ENCODE peak calls at places on chromosome 1, in six cellular contexts. U is IMR-90, N is mesenchymal stem cell, W is H1, B is trophoblast cell, T is H9. S is an unnamed sample.
A peak's percentile ranks its signal among the peaks of the same experiment; 100 is the strongest.

GRCh38 chr1:193654951-193655705 is 468.7 kb upstream of the B3GALT2 start:
- DNase-seq in U (peak; percentile 32), N (no peak), W (no peak), B (no peak), T (no peak), S (no peak)

GRCh38 chr1:57467825-57468224 is 44.0 kb upstream of the DAB1 start:
- DNase-seq in U (no peak), N (no peak), W (no peak), B (no peak), T (no peak), S (no peak)

GRCh38 chr1:86429830-86430229 is 5.9 kb downstream of the CLCA2 start:
- DNase-seq in U (peak; percentile 93), N (peak; percentile 96), W (no peak), B (peak; percentile 83), T (no peak), S (no peak)

GRCh38 chr1:156069490-156070455 is 8.8 kb downstream of the RAB25 start:
- DNase-seq in U (no peak), N (no peak), W (no peak), B (no peak), T (no peak), S (no peak)

GRCh38 chr1:113452921-113453770 is 62.8 kb downstream of the MAGI3 start:
- DNase-seq in U (peak; percentile 66), N (peak; percentile 46), W (no peak), B (peak; percentile 7), T (no peak), S (no peak)

GRCh38 chr1:151511636-151512215 is 539 bp downstream of the CGN start:
- DNase-seq in U (no peak), N (peak; percentile 51), W (no peak), B (peak; percentile 91), T (peak; percentile 73), S (no peak)

GRCh38 chr1:25031601-25031965 is 101.5 kb upstream of the RUNX3 start:
- DNase-seq in U (no peak), N (no peak), W (no peak), B (no peak), T (no peak), S (no peak)

GRCh38 chr1:16351449-16351993 is 759 bp downstream of the FBXO42 start:
- DNase-seq in U (peak; percentile 34), N (peak; percentile 61), W (no peak), B (no peak), T (no peak), S (no peak)

GRCh38 chr1:115782571-115783281 is 14.2 kb upstream of the CASQ2 start:
- DNase-seq in U (peak; percentile 45), N (peak; percentile 89), W (no peak), B (peak; percentile 69), T (no peak), S (no peak)

GRCh38 chr1:49163041-49163440 is 386.4 kb upstream of the BEND5 start:
- DNase-seq in U (no peak), N (no peak), W (no peak), B (no peak), T (no peak), S (no peak)

GRCh38 chr1:171292799-171293198 is 21.2 kb upstream of the FMO4 start:
- DNase-seq in U (peak; percentile 2), N (no peak), W (no peak), B (no peak), T (no peak), S (no peak)

GRCh38 chr1:31182352-31182751 is 57.3 kb downstream of the NKAIN1 start:
- DNase-seq in U (peak; percentile 97), N (peak; percentile 97), W (no peak), B (peak; percentile 73), T (peak; percentile 87), S (peak; percentile 68)

GRCh38 chr1:175749075-175749474 is 5.7 kb upstream of the TNR start:
- DNase-seq in U (no peak), N (peak; percentile 64), W (no peak), B (no peak), T (no peak), S (no peak)

GRCh38 chr1:9912264-9912936 is 2.3 kb upstream of the CTNNBIP1 start:
- DNase-seq in U (no peak), N (no peak), W (no peak), B (no peak), T (no peak), S (no peak)

DNA sequence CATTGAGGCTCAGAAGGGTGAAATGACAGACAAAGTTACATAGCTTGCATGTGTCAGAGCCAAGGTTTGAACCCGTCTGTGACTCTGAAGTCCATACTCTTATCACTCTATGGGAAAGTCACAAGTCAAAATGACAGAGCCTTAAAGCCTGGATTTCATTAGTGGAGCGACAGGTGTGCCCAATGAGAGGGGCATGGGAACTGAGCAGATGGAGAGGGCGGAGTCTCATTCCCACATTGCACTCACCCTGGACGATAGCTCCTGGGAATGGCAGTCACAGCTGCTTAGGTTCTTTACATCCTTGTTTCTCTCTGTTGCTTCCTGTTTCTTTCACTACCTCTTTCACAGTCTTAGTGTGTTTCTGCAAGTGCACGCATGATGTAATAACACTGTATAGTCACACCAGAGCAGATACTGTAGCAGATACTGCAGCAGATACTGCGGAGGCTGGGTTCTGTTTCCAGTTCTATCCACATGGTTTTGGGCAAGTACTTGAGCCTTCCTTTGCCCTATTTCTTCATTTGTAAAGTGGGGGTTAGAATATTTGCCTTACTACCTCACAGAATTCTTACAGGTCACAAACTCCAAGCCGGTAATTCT is 127.2 kb downstream of the ZSCAN20 start:
- DNase-seq in U (no peak), N (no peak), W (no peak), B (no peak), T (no peak), S (no peak)
- H4K91ac ChIP-seq in U (no peak overlapping the region), N (no peak overlapping the region), W (no peak overlapping the region), B (no peak overlapping the region), T (no peak overlapping the region), S (no peak overlapping the region)

GRCh38 chr1:243390315-243390875 is 134.6 kb downstream of the SDCCAG8 start:
- DNase-seq in U (no peak), N (no peak), W (no peak), B (no peak), T (no peak), S (no peak)

GRCh38 chr1:243391355-243391754 is 135.5 kb downstream of the SDCCAG8 start:
- DNase-seq in U (no peak), N (no peak), W (no peak), B (no peak), T (no peak), S (no peak)

GRCh38 chr1:243393093-243393492 is 137.3 kb downstream of the SDCCAG8 start:
- DNase-seq in U (no peak), N (no peak), W (no peak), B (no peak), T (no peak), S (no peak)

DNA sequence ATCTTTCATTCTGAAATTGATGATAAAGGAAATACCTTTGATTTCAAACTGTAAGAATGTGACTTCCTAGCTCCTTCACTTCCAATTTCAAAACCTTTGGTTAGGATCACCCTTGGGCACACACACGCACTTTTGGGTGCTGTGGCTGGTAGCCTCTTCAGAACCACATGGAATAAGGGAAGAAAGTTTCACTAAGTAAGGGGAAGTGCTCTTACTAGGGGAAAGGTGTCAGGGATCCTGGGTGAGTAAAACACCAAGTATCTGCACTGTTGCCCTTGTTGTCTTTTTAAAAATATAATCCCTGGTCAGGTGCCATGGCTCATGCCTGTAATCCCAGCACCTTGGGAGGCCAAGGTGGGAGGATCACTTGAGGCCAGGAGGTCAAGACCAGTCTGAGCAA is 132.4 kb downstream of the SDCCAG8 start:
- DNase-seq in U (no peak), N (no peak), W (no peak), B (no peak), T (no peak), S (no peak)
- H4K91ac ChIP-seq in U (no peak overlapping the region), N (no peak overlapping the region), W (no peak overlapping the region), B (no peak overlapping the region), T (no peak overlapping the region), S (no peak overlapping the region)

GRCh38 chr1:223411309-223411708 is 18.1 kb downstream of the CCDC185 start:
- DNase-seq in U (peak; percentile 88), N (peak; percentile 73), W (no peak), B (no peak), T (no peak), S (no peak)
- H4K91ac ChIP-seq in U (peak overlapping the region; percentile 50), N (no peak overlapping the region), W (no peak overlapping the region), B (no peak overlapping the region), T (no peak overlapping the region), S (no peak overlapping the region)

GRCh38 chr1:43619314-43619790 is 30.6 kb upstream of the KDM4A start:
- DNase-seq in U (no peak), N (no peak), W (no peak), B (no peak), T (no peak), S (no peak)
- H4K91ac ChIP-seq in U (no peak overlapping the region), N (no peak overlapping the region), W (no peak overlapping the region), B (no peak overlapping the region), T (no peak overlapping the region), S (no peak overlapping the region)

GRCh38 chr1:45221716-45222115 is 15.3 kb upstream of the ZSWIM5 start:
- DNase-seq in U (no peak), N (no peak), W (no peak), B (no peak), T (no peak), S (no peak)
- H4K91ac ChIP-seq in U (no peak overlapping the region), N (no peak overlapping the region), W (no peak overlapping the region), B (no peak overlapping the region), T (no peak overlapping the region), S (no peak overlapping the region)

GRCh38 chr1:21335750-21336168 is 45.5 kb upstream of the ECE1 start:
- DNase-seq in U (no peak), N (no peak), W (no peak), B (no peak), T (no peak), S (no peak)

GRCh38 chr1:21335088-21335678 is 44.9 kb upstream of the ECE1 start:
- DNase-seq in U (no peak), N (no peak), W (no peak), B (no peak), T (no peak), S (no peak)

GRCh38 chr1:21333824-21334213 is 43.6 kb upstream of the ECE1 start:
- DNase-seq in U (no peak), N (no peak), W (no peak), B (no peak), T (no peak), S (no peak)

GRCh38 chr1:21332691-21333449 is 42.6 kb upstream of the ECE1 start:
- DNase-seq in U (no peak), N (no peak), W (no peak), B (no peak), T (no peak), S (no peak)

DNA sequence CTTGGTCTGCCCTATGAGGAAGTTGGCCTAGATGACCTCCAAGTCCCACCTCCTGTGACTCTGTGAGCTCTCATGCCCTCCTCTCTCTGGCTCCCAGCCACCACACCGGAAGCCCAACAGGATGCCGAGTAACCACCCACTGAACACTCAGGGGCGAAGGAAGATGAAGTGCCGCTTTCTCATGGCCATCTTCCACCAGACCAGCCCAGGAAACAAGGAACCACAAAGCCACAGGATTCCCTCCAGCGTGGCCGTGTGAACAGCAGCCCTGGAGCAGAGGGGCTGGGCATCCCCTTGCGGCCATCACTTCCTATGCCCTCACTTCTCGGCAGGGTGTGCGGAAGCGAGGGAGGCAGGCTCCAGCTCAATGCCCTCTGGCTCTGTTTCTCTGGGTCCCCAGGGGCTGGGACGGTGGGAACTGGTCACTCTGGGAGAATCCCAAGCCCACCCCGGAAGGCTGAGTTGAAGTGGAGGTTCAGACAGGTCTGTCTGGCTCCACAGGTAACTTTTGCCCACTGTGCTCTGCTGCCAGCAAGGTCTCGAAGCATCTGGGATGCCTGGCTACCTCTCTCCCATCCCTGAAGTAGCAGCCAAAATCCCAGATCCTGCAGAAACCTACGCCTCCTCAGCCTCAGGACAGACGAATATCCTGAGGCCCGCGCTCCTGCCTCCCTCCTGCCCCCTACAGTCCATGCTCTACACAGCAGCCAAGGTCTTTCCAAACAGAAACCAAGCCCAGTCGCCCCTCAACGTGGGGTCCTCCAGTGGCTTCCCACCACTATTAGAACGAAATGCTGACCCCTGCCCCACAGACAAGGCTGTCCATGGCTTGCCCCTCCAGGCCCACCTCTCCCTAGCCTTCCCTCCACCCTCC is 44.2 kb upstream of the ECE1 start:
- DNase-seq in U (peak; percentile 86), N (peak; percentile 99), W (no peak), B (peak; percentile 40), T (peak; percentile 82), S (no peak)
- H4K91ac ChIP-seq in U (peak overlapping the region; percentile 94), N (peak overlapping the region; percentile 100), W (peak overlapping the region; percentile 70), B (no peak overlapping the region), T (no peak overlapping the region), S (peak overlapping the region; percentile 34)

S was measured in neuronal stem cell.